ENCODE peak calls at places on chromosomes 4 and X, in five cellular contexts. Q, N, E, O and P are unnamed samples.

GRCh38 chr4:133969202-133969873 is 232.3 kb downstream of the PABPC4L start:
- DNase-seq in O (peak; percentile 62), E (no peak), N (no peak), Q (no peak), P (peak; percentile 70)

GRCh38 chrX:114800719-114801118 is 216.7 kb downstream of the IL13RA2 start:
- DNase-seq in E (no peak), N (no peak), Q (peak; percentile 22), O (peak; percentile 0), P (peak; percentile 81)

GRCh38 chrX:45479196-45479834 is 278.6 kb upstream of the DIPK2B start:
- DNase-seq in E (no peak), Q (no peak), O (peak; percentile 75), N (no peak), P (peak; percentile 81)

GRCh38 chr4:131304686-131305085 is 1844.4 kb upstream of the PCDH10 start:
- DNase-seq in O (no peak), N (no peak), E (no peak), Q (no peak), P (peak; percentile 35)

GRCh38 chr4:173040200-173040599 is 128.4 kb upstream of the GALNT7 start:
- DNase-seq in E (peak; percentile 9), O (no peak), N (no peak), Q (no peak), P (no peak)

GRCh38 chr4:86114563-86114962 is 245.3 kb downstream of the MAPK10 start:
- DNase-seq in O (no peak), N (no peak), E (no peak), Q (no peak), P (no peak)

GRCh38 chrX:140503714-140504351 is 1.0 kb downstream of the SOX3 start:
- DNase-seq in E (no peak), Q (no peak), O (no peak), N (no peak), P (no peak)

GRCh38 chr4:19675172-19675811 is 576.4 kb upstream of the SLIT2 start:
- DNase-seq in N (no peak), O (peak; percentile 49), E (no peak), Q (no peak), P (no peak)

GRCh38 chr4:1512738-1513660 is 106.8 kb upstream of the NKX1-1 start:
- DNase-seq in N (peak; percentile 30), E (no peak), O (no peak), Q (no peak), P (no peak)

GRCh38 chrX:12949927-12950656 is 24.8 kb upstream of the TMSB4X start:
- DNase-seq in Q (peak; percentile 86), N (peak; percentile 71), E (peak; percentile 82), O (peak; percentile 87), P (peak; percentile 81)

GRCh38 chr4:125352521-125352920 is 37.8 kb downstream of the FAT4 start:
- DNase-seq in N (no peak), Q (no peak), O (no peak), E (no peak), P (no peak)

GRCh38 chr4:159363376-159363775 is 260.5 kb downstream of the RAPGEF2 start:
- DNase-seq in O (no peak), N (no peak), E (no peak), Q (no peak), P (no peak)

GRCh38 chr4:173746424-173746823 is 216.4 kb upstream of the HAND2 start:
- DNase-seq in N (no peak), Q (no peak), E (no peak), O (no peak), P (no peak)

GRCh38 chrX:10054396-10054795 is 87.2 kb downstream of the CLDN34 start:
- DNase-seq in E (no peak), O (no peak), N (no peak), Q (no peak), P (peak; percentile 37)

GRCh38 chr4:113339430-113339813 is 290.0 kb downstream of the ANK2 start:
- DNase-seq in O (no peak), E (no peak), N (no peak), Q (no peak), P (no peak)

GRCh38 chr4:907691-908437 is 24.3 kb downstream of the GAK start:
- DNase-seq in O (no peak), Q (no peak), E (no peak), N (no peak), P (no peak)

GRCh38 chr4:108700358-108700757 is 50.0 kb downstream of the OSTC start:
- DNase-seq in E (no peak), O (no peak), Q (no peak), N (no peak), P (no peak)

GRCh38 chrX:47501226-47502071 is 18.4 kb upstream of the ZNF41 start:
- DNase-seq in O (peak; percentile 39), Q (no peak), N (no peak), E (no peak), P (no peak)

GRCh38 chr4:137393043-137393442 is 139.3 kb downstream of the PCDH18 start:
- DNase-seq in E (peak; percentile 34), N (peak; percentile 17), O (peak; percentile 27), Q (no peak), P (no peak)

GRCh38 chrX:72712094-72712755 is 1.9 kb downstream of the PHKA1 start:
- DNase-seq in N (no peak), Q (no peak), E (no peak), O (peak; percentile 10), P (no peak)

GRCh38 chr4:153564630-153565525 is 98.7 kb downstream of the TMEM131L start:
- DNase-seq in O (no peak), N (no peak), Q (no peak), E (no peak), P (no peak)

GRCh38 chr4:8033067-8033755 is 93.5 kb upstream of the AFAP1 start:
- DNase-seq in Q (no peak), N (no peak), E (no peak), O (no peak), P (no peak)

GRCh38 chr4:186651624-186652023 is 72.0 kb downstream of the FAT1 start:
- DNase-seq in Q (no peak), E (peak; percentile 51), N (peak; percentile 65), O (peak; percentile 72), P (peak; percentile 52)

GRCh38 chr4:147118523-147118922 is 172.9 kb upstream of the TTC29 start:
- DNase-seq in Q (no peak), N (no peak), O (no peak), E (no peak), P (no peak)

GRCh38 chr4:10003666-10004065 is 17.6 kb downstream of the SLC2A9 start:
- DNase-seq in Q (no peak), O (no peak), E (no peak), N (no peak), P (peak; percentile 85)

GRCh38 chr4:42070463-42070862 is 80.1 kb downstream of the SLC30A9 start:
- DNase-seq in O (no peak), Q (no peak), E (no peak), N (no peak), P (no peak)

GRCh38 chrX:47620303-47620685 is 637 bp upstream of the SYN1 start:
- DNase-seq in N (no peak), E (no peak), O (no peak), Q (no peak), P (no peak)

GRCh38 chr4:184732126-184732525 is 1.8 kb downstream of the CENPU start:
- DNase-seq in O (no peak), N (no peak), E (no peak), Q (no peak), P (peak; percentile 99)

DNA sequence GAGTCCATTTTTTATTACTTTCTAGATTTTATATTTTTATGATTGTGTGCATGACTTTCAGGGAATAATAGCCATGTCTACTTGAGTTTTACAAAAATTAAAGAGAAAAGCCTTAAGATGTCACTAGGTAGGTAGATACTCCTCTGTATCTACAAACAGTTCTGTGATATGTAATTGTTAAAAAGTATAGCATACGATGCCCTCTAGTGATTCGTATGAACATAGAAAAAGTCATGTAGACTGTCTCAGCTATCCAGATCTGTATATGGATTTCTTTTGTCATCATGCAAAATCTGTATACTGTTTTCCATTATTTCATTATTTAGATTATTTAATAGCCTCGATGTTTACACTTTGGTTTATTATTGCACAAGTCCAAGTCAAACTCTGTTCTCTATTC is 856.6 kb downstream of the CENPC start:
- DNase-seq in Q (no peak), E (no peak), O (no peak), N (no peak), P (peak; percentile 49)
- TF ChIP-seq CTCF in Q (no peak), E (no peak), O (peak; percentile 20), N (peak; percentile 15), P (peak; percentile 34)

DNA sequence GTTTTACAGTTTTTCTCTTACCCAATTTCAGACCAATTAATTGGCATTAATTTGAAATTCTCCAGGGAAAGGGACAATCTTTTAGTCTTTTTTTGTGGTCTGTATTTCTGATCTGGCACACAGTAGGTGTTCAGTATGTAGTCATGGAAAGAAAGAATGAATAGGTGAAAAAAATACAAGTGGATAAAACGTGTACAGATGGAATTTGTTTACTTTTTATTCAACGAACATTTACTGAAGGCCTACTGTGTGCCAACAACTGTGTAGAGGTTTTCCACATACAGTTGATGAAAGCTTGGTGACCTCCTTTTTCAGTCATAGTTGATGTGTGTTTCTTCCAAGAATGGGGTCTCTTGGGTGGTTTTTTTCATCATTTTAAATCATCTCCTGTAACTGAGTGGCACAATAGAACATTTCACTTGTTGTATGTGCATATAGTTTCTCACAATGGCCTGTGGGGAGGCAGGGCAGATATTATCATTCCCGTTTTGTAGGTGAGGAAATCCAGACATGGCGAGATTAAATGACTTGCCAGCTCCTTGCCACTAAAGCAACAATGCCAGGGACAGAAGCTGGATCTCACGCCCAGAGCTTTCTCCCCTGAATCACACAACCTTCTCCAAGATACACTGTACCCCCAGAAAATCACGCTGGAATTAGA is 102.4 kb downstream of the CEP135 start:
- DNase-seq in Q (no peak), E (no peak), N (no peak), O (no peak), P (no peak)
- H3K4me3 ChIP-seq in Q (no peak overlapping the region), E (no peak overlapping the region), N (no peak overlapping the region), O (no peak overlapping the region), P (no peak overlapping the region)

DNA sequence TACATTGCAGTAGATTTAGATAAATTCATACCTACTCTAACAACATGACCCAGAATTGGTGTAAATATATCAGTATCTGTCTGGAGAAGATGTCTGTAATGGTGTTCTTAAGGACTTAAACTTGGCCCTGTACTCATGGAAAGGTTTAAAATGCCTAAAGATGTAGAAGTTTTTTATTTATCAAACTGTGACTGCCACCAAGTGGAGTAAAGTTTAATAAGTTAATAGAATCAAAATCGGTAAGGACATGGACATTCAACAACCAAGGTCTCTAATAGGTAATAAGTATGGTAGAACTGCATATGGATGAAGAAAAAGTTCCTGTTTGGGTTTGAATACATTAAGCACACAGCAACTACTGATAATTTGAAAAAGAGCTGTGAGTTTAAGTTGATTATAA is 474.0 kb upstream of the NDST3 start:
- DNase-seq in N (no peak), O (no peak), Q (no peak), E (no peak), P (peak; percentile 41)
- TF ChIP-seq CTCF in N (no peak), O (no peak), Q (no peak), E (no peak), P (no peak)

DNA sequence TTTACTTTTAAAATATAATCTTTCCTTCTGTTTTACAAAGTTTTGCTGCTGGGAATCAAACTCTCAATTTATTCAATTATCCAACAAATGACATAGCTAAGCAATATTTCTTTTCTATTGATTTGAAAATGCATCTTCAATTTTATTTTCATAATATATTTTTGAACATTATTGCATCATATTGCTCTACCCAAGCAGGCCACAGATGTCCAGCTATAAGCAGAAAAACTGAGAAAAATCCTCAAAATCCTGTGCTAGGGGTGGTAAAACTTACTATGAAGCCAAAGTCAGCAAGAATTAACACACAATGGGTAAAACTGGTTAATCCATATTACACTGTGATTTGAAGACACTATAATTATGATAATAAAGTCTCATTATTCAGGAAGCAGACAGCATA is 5.0 kb downstream of the TIFA start:
- DNase-seq in O (no peak), Q (no peak), E (no peak), N (no peak), P (no peak)
- H3K4me3 ChIP-seq in O (no peak overlapping the region), Q (no peak overlapping the region), E (no peak overlapping the region), N (no peak overlapping the region), P (no peak overlapping the region)